ENCODE peak calls at places on chromosome 9, in nine cellular contexts. D is SW 1271; O is iPS-NIHi11; E is GM10248; M is nephron progenitor cell; A is small intestine; Q is stimulated activated CD4-positive, alpha-beta T cell treated with anti-CD3 and anti-CD28 coated beads, Interleukin-12 subunit alpha, Interleukin-12 subunit beta, amount 100 ng/mL, for 48 hours; J is tibial artery; R is HS-27A. C is an unnamed sample.

GRCh38 chr9:12694013-12694412 is 828 bp downstream of the TYRP1 start:
- DNase-seq in D (no peak), O (no peak), E (no peak), M (no peak), A (no peak), Q (no peak), J (no peak), R (no peak), C (no peak)

GRCh38 chr9:122821278-122821952 is 7.0 kb downstream of the PDCL start:
- DNase-seq in D (no peak), O (no peak), E (no peak), M (no peak), A (peak; percentile 5), Q (no peak), J (peak; percentile 72), R (no peak), C (no peak)

GRCh38 chr9:99057665-99058625 is 47.0 kb upstream of the TGFBR1 start:
- DNase-seq in D (peak; percentile 41), O (no peak), E (peak; percentile 57), M (no peak), A (peak; percentile 67), Q (peak; percentile 58), J (no peak), R (no peak), C (peak; percentile 47)

GRCh38 chr9:108103294-108103693 is 613.7 kb upstream of the KLF4 start:
- DNase-seq in D (no peak), O (no peak), E (no peak), M (no peak), A (no peak), Q (no peak), J (no peak), R (no peak), C (no peak)

GRCh38 chr9:113221800-113222481 is 597 bp downstream of the SLC31A1 start:
- DNase-seq in D (peak; percentile 39), O (peak; percentile 14), E (no peak), M (peak; percentile 5), A (peak; percentile 90), Q (no peak), J (no peak), R (peak; percentile 11), C (no peak)

GRCh38 chr9:81389569-81389993 is 299.8 kb downstream of the TLE1 start:
- DNase-seq in D (peak; percentile 82), O (no peak), E (no peak), M (no peak), A (peak; percentile 0), Q (no peak), J (no peak), R (peak; percentile 67), C (no peak)

GRCh38 chr9:128123451-128124080 is 4.0 kb downstream of the PTGES2 start:
- DNase-seq in D (no peak), O (no peak), E (no peak), M (no peak), A (no peak), Q (no peak), J (no peak), R (no peak), C (no peak)

GRCh38 chr9:107932036-107932435 is 442.5 kb upstream of the KLF4 start:
- DNase-seq in D (no peak), O (no peak), E (no peak), M (no peak), A (no peak), Q (no peak), J (no peak), R (no peak), C (no peak)

GRCh38 chr9:88680041-88680440 is 145.1 kb downstream of the NXNL2 start:
- DNase-seq in D (no peak), O (no peak), E (no peak), M (no peak), A (no peak), Q (no peak), J (no peak), R (no peak), C (no peak)

GRCh38 chr9:121599186-121599871 is 52.1 kb upstream of the DAB2IP start:
- DNase-seq in D (peak; percentile 27), O (peak; percentile 98), E (no peak), M (peak; percentile 87), A (no peak), Q (no peak), J (peak; percentile 92), R (no peak), C (peak; percentile 58)

GRCh38 chr9:37617837-37618236 is 25.4 kb upstream of the TOMM5 start:
- DNase-seq in D (no peak), O (peak; percentile 21), E (no peak), M (no peak), A (no peak), Q (no peak), J (no peak), R (peak; percentile 36), C (no peak)

GRCh38 chr9:22079873-22080341 is 70.8 kb upstream of the CDKN2B start:
- DNase-seq in D (no peak), O (no peak), E (peak; percentile 10), M (no peak), A (no peak), Q (peak; percentile 29), J (peak; percentile 70), R (no peak), C (peak; percentile 32)

GRCh38 chr9:131697097-131697496 is 42.8 kb downstream of the RAPGEF1 start:
- DNase-seq in D (no peak), O (peak; percentile 43), E (no peak), M (peak; percentile 23), A (no peak), Q (no peak), J (no peak), R (no peak), C (no peak)

GRCh38 chr9:137028281-137029057 is 432 bp upstream of the ABCA2 start:
- DNase-seq in D (peak; percentile 44), O (peak; percentile 85), E (peak; percentile 83), M (peak; percentile 85), A (peak; percentile 64), Q (peak; percentile 61), J (peak; percentile 79), R (no peak), C (peak; percentile 87)

GRCh38 chr9:101449071-101449721 is 13.6 kb upstream of the ALDOB start:
- DNase-seq in D (peak; percentile 85), O (peak; percentile 95), E (peak; percentile 79), M (peak; percentile 81), A (peak; percentile 89), Q (peak; percentile 29), J (peak; percentile 77), R (peak; percentile 24), C (peak; percentile 78)

GRCh38 chr9:112308576-112308975 is 24.8 kb downstream of the PTBP3 start:
- DNase-seq in D (no peak), O (peak; percentile 36), E (no peak), M (no peak), A (peak; percentile 61), Q (no peak), J (no peak), R (no peak), C (no peak)

GRCh38 chr9:120842685-120843485 is at the start of gene PSMD5:
- DNase-seq in D (peak; percentile 99), O (peak; percentile 98), E (peak; percentile 99), M (peak; percentile 85), A (peak; percentile 99), Q (peak; percentile 94), J (peak; percentile 100), R (peak; percentile 79), C (peak; percentile 96)

GRCh38 chr9:37549527-37549926 is 26.7 kb downstream of the FBXO10 start:
- DNase-seq in D (no peak), O (no peak), E (no peak), M (no peak), A (no peak), Q (no peak), J (no peak), R (no peak), C (no peak)

GRCh38 chr9:33446507-33447403 is 638 bp downstream of the AQP3 start:
- DNase-seq in D (no peak), O (peak; percentile 44), E (peak; percentile 78), M (peak; percentile 37), A (peak; percentile 94), Q (peak; percentile 45), J (no peak), R (no peak), C (peak; percentile 87)

GRCh38 chr9:112447283-112447761 is 39.3 kb upstream of the KIAA1958 start:
- DNase-seq in D (no peak), O (no peak), E (no peak), M (no peak), A (no peak), Q (no peak), J (no peak), R (no peak), C (no peak)

GRCh38 chr9:21608200-21608599 is 126.1 kb upstream of the IFNE start:
- DNase-seq in D (no peak), O (no peak), E (no peak), M (no peak), A (no peak), Q (no peak), J (no peak), R (no peak), C (no peak)

GRCh38 chr9:100063185-100063584 is 35.6 kb downstream of the ERP44 start:
- DNase-seq in D (no peak), O (no peak), E (no peak), M (no peak), A (peak; percentile 63), Q (no peak), J (no peak), R (no peak), C (no peak)

GRCh38 chr9:90343360-90343759 is 299.3 kb downstream of the DIRAS2 start:
- DNase-seq in D (no peak), O (peak; percentile 47), E (no peak), M (peak; percentile 5), A (no peak), Q (no peak), J (no peak), R (no peak), C (no peak)

GRCh38 chr9:34659592-34660253 is 2.7 kb downstream of the CCL27 start:
- DNase-seq in D (no peak), O (no peak), E (no peak), M (no peak), A (peak; percentile 57), Q (no peak), J (no peak), R (no peak), C (no peak)

GRCh38 chr9:135739271-135740220 is 37.6 kb downstream of the KCNT1 start:
- DNase-seq in D (no peak), O (no peak), E (no peak), M (no peak), A (no peak), Q (no peak), J (no peak), R (no peak), C (no peak)